ENCODE peak calls at places on chromosomes 12 and 14, in ten cellular contexts. One of them, this sample, is unnamed.

GRCh38 chr12:120583478-120584030 is 2.4 kb upstream of the POP5 start:
- DNase-seq in astrocyte of the cerebellum: peak
- DNase-seq in testis: peak
- DNase-seq in lower leg skin: peak
- DNase-seq in astrocyte of the spinal cord: peak
- DNase-seq in K562: peak
- DNase-seq in CD8-positive, alpha-beta memory T cell: peak
- DNase-seq in GM23338: peak
- DNase-seq in heart left ventricle: peak
- DNase-seq in colonic mucosa: peak
- DNase-seq in this sample: peak

GRCh38 chr12:48286665-48287064 is 64.1 kb downstream of the ZNF641 start:
- DNase-seq in K562: no peak
- DNase-seq in heart left ventricle: no peak
- DNase-seq in testis: peak
- DNase-seq in CD8-positive, alpha-beta memory T cell: peak
- DNase-seq in lower leg skin: no peak
- DNase-seq in astrocyte of the cerebellum: no peak
- DNase-seq in astrocyte of the spinal cord: no peak
- DNase-seq in GM23338: peak
- DNase-seq in colonic mucosa: no peak
- DNase-seq in this sample: no peak

GRCh38 chr14:55129086-55129427 is at the start of gene LGALS3:
- DNase-seq in astrocyte of the spinal cord: peak
- DNase-seq in heart left ventricle: peak
- DNase-seq in astrocyte of the cerebellum: no peak
- DNase-seq in colonic mucosa: peak
- DNase-seq in GM23338: peak
- DNase-seq in testis: peak
- DNase-seq in CD8-positive, alpha-beta memory T cell: no peak
- DNase-seq in K562: peak
- DNase-seq in lower leg skin: peak
- DNase-seq in this sample: peak

GRCh38 chr14:22767323-22767589 is 768 bp downstream of the OXA1L start:
- DNase-seq in K562: no peak
- DNase-seq in GM23338: no peak
- DNase-seq in astrocyte of the spinal cord: no peak
- DNase-seq in heart left ventricle: no peak
- DNase-seq in colonic mucosa: no peak
- DNase-seq in astrocyte of the cerebellum: no peak
- DNase-seq in CD8-positive, alpha-beta memory T cell: no peak
- DNase-seq in lower leg skin: no peak
- DNase-seq in testis: no peak
- DNase-seq in this sample: no peak

GRCh38 chr12:74021937-74022336 is 515.7 kb upstream of the ATXN7L3B start:
- DNase-seq in testis: peak
- DNase-seq in astrocyte of the cerebellum: peak
- DNase-seq in GM23338: peak
- DNase-seq in colonic mucosa: peak
- DNase-seq in heart left ventricle: peak
- DNase-seq in astrocyte of the spinal cord: peak
- DNase-seq in K562: peak
- DNase-seq in lower leg skin: no peak
- DNase-seq in CD8-positive, alpha-beta memory T cell: no peak
- DNase-seq in this sample: peak

GRCh38 chr14:60657609-60657983 is 8.3 kb upstream of the SIX1 start:
- DNase-seq in astrocyte of the cerebellum: no peak
- DNase-seq in CD8-positive, alpha-beta memory T cell: no peak
- DNase-seq in testis: no peak
- DNase-seq in heart left ventricle: no peak
- DNase-seq in GM23338: peak
- DNase-seq in colonic mucosa: no peak
- DNase-seq in lower leg skin: no peak
- DNase-seq in K562: no peak
- DNase-seq in astrocyte of the spinal cord: no peak
- DNase-seq in this sample: peak

GRCh38 chr12:120652671-120653435 is 12.4 kb downstream of the CABP1 start:
- DNase-seq in lower leg skin: no peak
- DNase-seq in astrocyte of the spinal cord: no peak
- DNase-seq in astrocyte of the cerebellum: no peak
- DNase-seq in testis: no peak
- DNase-seq in CD8-positive, alpha-beta memory T cell: no peak
- DNase-seq in heart left ventricle: no peak
- DNase-seq in K562: no peak
- DNase-seq in colonic mucosa: no peak
- DNase-seq in GM23338: no peak
- DNase-seq in this sample: no peak

GRCh38 chr14:20801726-20802125 is 918 bp downstream of the RNASE1 start:
- DNase-seq in colonic mucosa: peak
- DNase-seq in heart left ventricle: peak
- DNase-seq in K562: peak
- DNase-seq in testis: peak
- DNase-seq in lower leg skin: no peak
- DNase-seq in CD8-positive, alpha-beta memory T cell: no peak
- DNase-seq in astrocyte of the cerebellum: no peak
- DNase-seq in GM23338: no peak
- DNase-seq in astrocyte of the spinal cord: no peak
- DNase-seq in this sample: no peak

GRCh38 chr14:71488703-71489141 is 443.5 kb upstream of the RGS6 start:
- DNase-seq in K562: no peak
- DNase-seq in heart left ventricle: no peak
- DNase-seq in astrocyte of the cerebellum: peak
- DNase-seq in astrocyte of the spinal cord: peak
- DNase-seq in GM23338: no peak
- DNase-seq in CD8-positive, alpha-beta memory T cell: no peak
- DNase-seq in lower leg skin: no peak
- DNase-seq in colonic mucosa: no peak
- DNase-seq in testis: no peak
- DNase-seq in this sample: no peak

GRCh38 chr12:3207858-3208257 is 130.7 kb downstream of the TSPAN9 start:
- DNase-seq in lower leg skin: no peak
- DNase-seq in astrocyte of the spinal cord: no peak
- DNase-seq in heart left ventricle: no peak
- DNase-seq in astrocyte of the cerebellum: no peak
- DNase-seq in testis: no peak
- DNase-seq in CD8-positive, alpha-beta memory T cell: no peak
- DNase-seq in K562: peak
- DNase-seq in GM23338: peak
- DNase-seq in colonic mucosa: no peak
- DNase-seq in this sample: no peak

GRCh38 chr12:100913872-100914600 is 119.5 kb downstream of the ANO4 start:
- DNase-seq in colonic mucosa: no peak
- DNase-seq in testis: no peak
- DNase-seq in astrocyte of the cerebellum: no peak
- DNase-seq in GM23338: no peak
- DNase-seq in lower leg skin: no peak
- DNase-seq in K562: no peak
- DNase-seq in CD8-positive, alpha-beta memory T cell: no peak
- DNase-seq in astrocyte of the spinal cord: no peak
- DNase-seq in heart left ventricle: no peak
- DNase-seq in this sample: no peak

GRCh38 chr12:53623526-53623925 is 2.7 kb downstream of the ATF7 start:
- DNase-seq in CD8-positive, alpha-beta memory T cell: no peak
- DNase-seq in lower leg skin: no peak
- DNase-seq in astrocyte of the spinal cord: peak
- DNase-seq in K562: peak
- DNase-seq in astrocyte of the cerebellum: peak
- DNase-seq in heart left ventricle: no peak
- DNase-seq in testis: peak
- DNase-seq in GM23338: no peak
- DNase-seq in colonic mucosa: peak
- DNase-seq in this sample: no peak

GRCh38 chr12:85029456-85029855 is 6.6 kb downstream of the TSPAN19 start:
- DNase-seq in K562: peak
- DNase-seq in GM23338: peak
- DNase-seq in lower leg skin: no peak
- DNase-seq in astrocyte of the cerebellum: peak
- DNase-seq in astrocyte of the spinal cord: peak
- DNase-seq in CD8-positive, alpha-beta memory T cell: peak
- DNase-seq in colonic mucosa: no peak
- DNase-seq in testis: no peak
- DNase-seq in heart left ventricle: no peak
- DNase-seq in this sample: peak

DNA sequence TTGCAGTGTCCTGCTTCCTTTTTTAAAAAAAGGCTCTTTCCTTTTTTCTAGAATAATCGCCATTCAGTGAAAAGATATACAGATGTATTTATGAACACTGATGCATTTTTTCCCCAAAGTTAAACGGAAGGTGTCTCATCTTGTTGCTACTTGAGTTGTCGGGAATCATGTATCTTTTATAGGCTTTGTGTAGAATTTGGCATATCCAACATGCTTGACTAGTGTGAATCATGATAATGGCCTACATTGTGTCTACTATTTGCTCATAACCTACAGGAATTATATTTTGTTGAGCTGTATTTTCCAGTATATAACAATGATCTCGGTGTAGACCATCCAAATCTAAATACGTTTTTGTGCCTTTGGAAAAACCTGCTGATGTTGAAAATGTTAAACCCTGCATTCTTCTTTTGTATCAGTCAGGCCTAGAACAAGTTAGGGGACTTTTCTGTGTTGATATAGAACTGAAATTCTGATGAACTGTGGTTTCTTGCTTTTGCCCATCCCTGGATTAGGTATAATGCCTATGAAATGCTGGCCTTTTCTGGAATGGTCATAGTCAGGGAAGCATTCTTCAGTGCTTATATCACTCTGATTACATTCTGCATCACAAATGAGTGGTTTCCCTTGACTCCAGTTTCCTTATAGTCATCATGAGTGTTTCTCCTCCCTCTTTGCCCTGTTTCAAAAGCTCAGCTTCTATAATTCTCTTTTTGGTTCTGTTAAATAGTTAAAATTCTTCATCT is 10.8 kb downstream of the BMAL2 start:
- DNase-seq in K562: no peak
- DNase-seq in lower leg skin: no peak
- DNase-seq in astrocyte of the spinal cord: peak
- DNase-seq in heart left ventricle: no peak
- DNase-seq in GM23338: peak
- DNase-seq in colonic mucosa: no peak
- DNase-seq in CD8-positive, alpha-beta memory T cell: no peak
- DNase-seq in testis: no peak
- DNase-seq in astrocyte of the cerebellum: peak
- DNase-seq in this sample: peak
- H3K4me3 ChIP-seq in K562: no peak
- H3K4me3 ChIP-seq in lower leg skin: no peak
- H3K4me3 ChIP-seq in astrocyte of the spinal cord: no peak
- H3K4me3 ChIP-seq in heart left ventricle: no peak
- H3K4me3 ChIP-seq in GM23338: no peak
- H3K4me3 ChIP-seq in colonic mucosa: no peak
- H3K4me3 ChIP-seq in CD8-positive, alpha-beta memory T cell: no peak
- H3K4me3 ChIP-seq in testis: no peak
- H3K4me3 ChIP-seq in astrocyte of the cerebellum: no peak
- H3K4me3 ChIP-seq in this sample: no peak

DNA sequence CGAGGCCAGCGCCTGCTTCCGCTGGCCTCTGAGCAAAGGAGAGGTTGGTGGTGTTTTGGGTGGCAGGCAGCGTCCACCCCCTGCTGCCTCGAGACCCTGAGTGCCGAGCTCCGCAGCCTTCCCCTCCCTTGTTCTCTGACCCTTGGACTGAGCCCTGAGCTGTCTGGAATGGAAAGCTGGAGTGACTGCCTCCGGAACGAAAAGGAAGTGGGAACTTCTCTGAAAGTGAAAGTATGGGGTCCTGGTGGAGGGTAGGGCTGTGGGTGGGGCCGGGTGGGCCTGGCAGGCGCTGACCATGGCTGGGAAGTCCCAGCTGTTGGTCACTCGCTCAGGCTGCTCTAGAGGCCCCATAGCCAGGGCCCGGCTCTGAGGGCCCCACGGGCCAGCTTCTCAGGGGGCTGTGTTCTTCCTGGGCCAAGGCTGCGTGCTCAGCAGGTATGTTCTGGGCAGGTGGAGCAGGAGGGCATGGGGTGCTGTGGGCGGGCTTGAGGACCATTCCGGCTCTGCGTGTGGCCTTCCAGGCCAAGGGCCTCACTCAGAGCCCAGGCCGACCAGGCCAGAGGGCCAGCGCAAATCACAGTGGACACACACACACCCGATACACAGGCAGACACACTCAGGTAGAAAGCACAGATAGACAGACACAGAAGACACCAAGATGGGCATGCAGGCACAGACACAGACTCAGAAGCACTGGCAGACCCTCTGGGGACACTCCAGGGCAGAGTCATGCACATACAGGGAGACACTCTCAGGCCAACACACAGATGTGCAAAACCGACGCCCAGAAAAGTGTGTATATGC is at the start of gene EXOC3L4:
- DNase-seq in GM23338: no peak
- DNase-seq in testis: no peak
- DNase-seq in CD8-positive, alpha-beta memory T cell: no peak
- DNase-seq in astrocyte of the spinal cord: no peak
- DNase-seq in colonic mucosa: peak
- DNase-seq in lower leg skin: no peak
- DNase-seq in astrocyte of the cerebellum: no peak
- DNase-seq in heart left ventricle: no peak
- DNase-seq in K562: no peak
- DNase-seq in this sample: peak
- H3K4me3 ChIP-seq in GM23338: no peak
- H3K4me3 ChIP-seq in testis: no peak
- H3K4me3 ChIP-seq in CD8-positive, alpha-beta memory T cell: no peak
- H3K4me3 ChIP-seq in astrocyte of the spinal cord: no peak
- H3K4me3 ChIP-seq in colonic mucosa: peak
- H3K4me3 ChIP-seq in lower leg skin: no peak
- H3K4me3 ChIP-seq in astrocyte of the cerebellum: no peak
- H3K4me3 ChIP-seq in heart left ventricle: peak
- H3K4me3 ChIP-seq in K562: no peak
- H3K4me3 ChIP-seq in this sample: peak

DNA sequence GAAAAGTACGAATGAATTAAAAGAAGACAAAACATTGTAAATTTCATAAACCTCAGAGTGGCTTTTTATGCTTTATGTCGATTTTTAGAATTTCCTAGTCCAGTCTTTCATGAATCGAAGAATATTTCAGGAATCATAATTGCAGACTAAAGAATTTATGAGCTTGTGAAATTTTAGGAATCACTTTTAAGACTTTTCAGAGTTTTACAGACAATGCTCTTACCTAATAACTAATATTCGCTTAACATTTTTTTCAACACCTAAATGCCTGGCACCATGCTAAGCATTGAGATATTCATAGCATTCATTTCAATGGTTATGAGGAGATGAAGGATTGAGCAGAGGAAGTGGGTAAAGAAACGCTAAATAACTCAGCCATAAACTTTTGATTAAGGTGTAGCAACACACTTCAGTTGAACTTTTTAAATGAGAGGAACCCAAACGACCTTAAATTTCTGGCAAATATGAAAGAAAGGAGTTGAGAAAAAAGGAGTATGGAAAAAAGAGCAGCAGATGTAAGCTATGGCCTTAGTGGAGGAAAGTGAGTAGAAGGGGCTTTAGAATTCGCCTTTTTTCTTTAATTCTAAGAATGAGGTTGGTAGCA is 739 bp upstream of the USP44 start:
- DNase-seq in heart left ventricle: no peak
- DNase-seq in K562: no peak
- DNase-seq in GM23338: no peak
- DNase-seq in testis: no peak
- DNase-seq in lower leg skin: no peak
- DNase-seq in colonic mucosa: no peak
- DNase-seq in astrocyte of the cerebellum: no peak
- DNase-seq in astrocyte of the spinal cord: no peak
- DNase-seq in CD8-positive, alpha-beta memory T cell: peak
- DNase-seq in this sample: no peak
- H3K4me3 ChIP-seq in heart left ventricle: no peak
- H3K4me3 ChIP-seq in K562: no peak
- H3K4me3 ChIP-seq in GM23338: peak
- H3K4me3 ChIP-seq in testis: no peak
- H3K4me3 ChIP-seq in lower leg skin: no peak
- H3K4me3 ChIP-seq in colonic mucosa: no peak
- H3K4me3 ChIP-seq in astrocyte of the cerebellum: no peak
- H3K4me3 ChIP-seq in astrocyte of the spinal cord: no peak
- H3K4me3 ChIP-seq in CD8-positive, alpha-beta memory T cell: peak
- H3K4me3 ChIP-seq in this sample: no peak

GRCh38 chr14:67444395-67444794 is 32.4 kb upstream of the PLEK2 start:
- DNase-seq in GM23338: peak
- DNase-seq in CD8-positive, alpha-beta memory T cell: no peak
- DNase-seq in lower leg skin: no peak
- DNase-seq in testis: no peak
- DNase-seq in K562: no peak
- DNase-seq in astrocyte of the cerebellum: no peak
- DNase-seq in colonic mucosa: no peak
- DNase-seq in heart left ventricle: no peak
- DNase-seq in astrocyte of the spinal cord: no peak
- DNase-seq in this sample: no peak
- H3K4me3 ChIP-seq in GM23338: no peak
- H3K4me3 ChIP-seq in CD8-positive, alpha-beta memory T cell: no peak
- H3K4me3 ChIP-seq in lower leg skin: no peak
- H3K4me3 ChIP-seq in testis: no peak
- H3K4me3 ChIP-seq in K562: no peak
- H3K4me3 ChIP-seq in astrocyte of the cerebellum: no peak
- H3K4me3 ChIP-seq in colonic mucosa: no peak
- H3K4me3 ChIP-seq in heart left ventricle: no peak
- H3K4me3 ChIP-seq in astrocyte of the spinal cord: no peak
- H3K4me3 ChIP-seq in this sample: no peak